ENCODE peak calls at places on chromosome 5, in nine cellular contexts. B, R, I, L, Y, Z, H, Q and C are unnamed samples.

GRCh38 chr5:170681013-170681433 is 102.5 kb upstream of the GABRP start:
- DNase-seq in B (no peak), L (no peak), Z (peak), Y (no peak), R (no peak), H (peak), I (peak), Q (peak), C (no peak)

GRCh38 chr5:9562101-9562500 is 16.2 kb upstream of the SEMA5A start:
- DNase-seq in R (no peak), L (no peak), H (peak), Y (no peak), B (no peak), Q (no peak), I (peak), Z (no peak), C (no peak)

GRCh38 chr5:74624501-74624900 is 16.0 kb downstream of the ENC1 start:
- DNase-seq in Y (no peak), Q (no peak), L (no peak), I (no peak), H (no peak), B (no peak), R (no peak), Z (no peak), C (no peak)

GRCh38 chr5:41433552-41434181 is 76.7 kb downstream of the PLCXD3 start:
- DNase-seq in Z (no peak), Q (no peak), L (no peak), H (peak), B (no peak), Y (no peak), R (no peak), I (peak), C (no peak)

GRCh38 chr5:54362434-54362833 is 52.1 kb upstream of the ARL15 start:
- DNase-seq in Q (no peak), B (no peak), R (no peak), Y (no peak), Z (no peak), L (no peak), H (peak), I (no peak), C (no peak)

GRCh38 chr5:150153957-150154617 is 1.6 kb downstream of the PDGFRB start:
- DNase-seq in I (peak), B (no peak), L (no peak), Y (peak), Q (no peak), H (peak), R (no peak), Z (no peak), C (no peak)

GRCh38 chr5:88895681-88896501 is 12.9 kb upstream of the MEF2C start:
- DNase-seq in B (no peak), H (no peak), Y (no peak), Q (no peak), Z (no peak), I (no peak), L (no peak), R (no peak), C (no peak)

GRCh38 chr5:127833999-127834953 is 131.1 kb downstream of the CCDC192 start:
- DNase-seq in Y (no peak), B (no peak), Z (no peak), R (no peak), I (peak), Q (no peak), L (no peak), H (peak), C (no peak)

GRCh38 chr5:113245427-113246052 is 189.2 kb downstream of the TSSK1B start:
- DNase-seq in B (no peak), Q (no peak), R (no peak), L (no peak), H (no peak), Y (no peak), I (no peak), Z (no peak), C (no peak)

GRCh38 chr5:40676643-40677333 is 2.9 kb upstream of the PTGER4 start:
- DNase-seq in Z (no peak), R (no peak), Q (no peak), B (no peak), Y (peak), H (peak), I (peak), L (no peak), C (no peak)

GRCh38 chr5:78806544-78806943 is 158.0 kb upstream of the LHFPL2 start:
- DNase-seq in Y (no peak), B (no peak), Z (no peak), H (peak), R (no peak), L (no peak), Q (no peak), I (no peak), C (no peak)

GRCh38 chr5:158851488-158851887 is 248.2 kb downstream of the EBF1 start:
- DNase-seq in Y (no peak), H (no peak), R (no peak), Q (no peak), I (no peak), Z (no peak), B (no peak), L (no peak), C (no peak)

GRCh38 chr5:74040065-74040551 is 414.1 kb downstream of the ARHGEF28 start:
- DNase-seq in H (peak), L (no peak), Q (no peak), I (no peak), R (no peak), Y (no peak), Z (peak), B (no peak), C (no peak)